ENCODE peak calls at places on chromosomes 7 and 10, in ten cellular contexts. Q, Z, E, G, D, B, W, T, H and X are unnamed samples.

GRCh38 chr10:28679941-28680752 is 2.8 kb downstream of the BAMBI start:
- DNase-seq in Q (peak; percentile 87), Z (no peak), E (no peak), G (no peak), D (no peak), B (no peak), W (no peak), T (no peak), H (no peak), X (no peak)

GRCh38 chr7:91082038-91082437 is 182.2 kb upstream of the FZD1 start:
- DNase-seq in Q (no peak), Z (no peak), E (no peak), G (no peak), D (peak; percentile 62), B (no peak), W (no peak), T (no peak), H (no peak), X (no peak)

GRCh38 chr7:29565186-29565540 is 1.5 kb downstream of the PRR15 start:
- DNase-seq in Q (no peak), Z (no peak), E (no peak), G (no peak), D (no peak), B (no peak), W (no peak), T (no peak), H (no peak), X (no peak)

GRCh38 chr10:70584366-70584765 is 18.2 kb downstream of the PRF1 start:
- DNase-seq in Q (no peak), Z (no peak), E (no peak), G (no peak), D (no peak), B (no peak), W (no peak), T (no peak), H (no peak), X (no peak)

GRCh38 chr10:120483006-120483405 is 26.0 kb downstream of the PLPP4 start:
- DNase-seq in Q (no peak), Z (no peak), E (no peak), G (no peak), D (no peak), B (peak; percentile 49), W (no peak), T (no peak), H (no peak), X (no peak)

GRCh38 chr10:62502995-62503613 is 128.9 kb downstream of the ZNF365 start:
- DNase-seq in Q (no peak), Z (no peak), E (no peak), G (no peak), D (no peak), B (no peak), W (no peak), T (no peak), H (peak; percentile 38), X (no peak)

GRCh38 chr7:52501696-52502095 is 533.7 kb upstream of the POM121L12 start:
- DNase-seq in Q (no peak), Z (no peak), E (no peak), G (no peak), D (no peak), B (no peak), W (no peak), T (no peak), H (no peak), X (no peak)

GRCh38 chr7:113918946-113919345 is at the start of gene PPP1R3A:
- DNase-seq in Q (no peak), Z (no peak), E (no peak), G (no peak), D (no peak), B (no peak), W (no peak), T (no peak), H (no peak), X (no peak)

GRCh38 chr10:3196971-3197353 is 24.4 kb upstream of the PITRM1 start:
- DNase-seq in Q (no peak), Z (no peak), E (no peak), G (no peak), D (no peak), B (peak; percentile 75), W (no peak), T (no peak), H (no peak), X (no peak)

GRCh38 chr7:30596721-30597120 is 2.0 kb downstream of the GARS1 start:
- DNase-seq in Q (no peak), Z (no peak), E (no peak), G (no peak), D (no peak), B (no peak), W (no peak), T (no peak), H (no peak), X (no peak)

GRCh38 chr7:94395141-94396041 is 696 bp downstream of the COL1A2 start:
- DNase-seq in Q (peak; percentile 30), Z (no peak), E (peak; percentile 12), G (peak; percentile 80), D (no peak), B (no peak), W (no peak), T (no peak), H (peak; percentile 70), X (no peak)

GRCh38 chr7:111113263-111114017 is 22.5 kb downstream of the LRRN3 start:
- DNase-seq in Q (no peak), Z (no peak), E (no peak), G (no peak), D (no peak), B (no peak), W (no peak), T (no peak), H (no peak), X (no peak)

GRCh38 chr7:5417106-5418071 is 6.2 kb downstream of the TNRC18 start:
- DNase-seq in Q (no peak), Z (no peak), E (no peak), G (peak; percentile 6), D (no peak), B (no peak), W (no peak), T (no peak), H (no peak), X (no peak)

GRCh38 chr10:88115968-88116367 is 252.5 kb downstream of the PTEN start:
- DNase-seq in Q (no peak), Z (no peak), E (no peak), G (no peak), D (peak; percentile 49), B (no peak), W (no peak), T (no peak), H (no peak), X (no peak)

GRCh38 chr10:88115406-88115805 is 252.0 kb downstream of the PTEN start:
- DNase-seq in Q (no peak), Z (no peak), E (no peak), G (no peak), D (no peak), B (no peak), W (no peak), T (no peak), H (no peak), X (no peak)

GRCh38 chr10:88117869-88118632 is 254.6 kb downstream of the PTEN start:
- DNase-seq in Q (no peak), Z (no peak), E (no peak), G (no peak), D (no peak), B (no peak), W (no peak), T (no peak), H (no peak), X (no peak)

GRCh38 chr10:88117227-88117626 is 253.8 kb downstream of the PTEN start:
- DNase-seq in Q (no peak), Z (peak; percentile 13), E (no peak), G (no peak), D (no peak), B (no peak), W (no peak), T (no peak), H (no peak), X (no peak)

GRCh38 chr10:88116491-88116890 is 253.1 kb downstream of the PTEN start:
- DNase-seq in Q (no peak), Z (no peak), E (no peak), G (no peak), D (peak; percentile 54), B (no peak), W (no peak), T (no peak), H (no peak), X (no peak)
- TF ChIP-seq CTCF in Q (no peak), Z (no peak), E (no peak), G (no peak), D (no peak), B (no peak), W (no peak), T (no peak), H (no peak), X (no peak)

GRCh38 chr7:100358027-100358856 is at the start of gene PILRB:
- DNase-seq in Q (no peak), Z (no peak), E (no peak), G (no peak), D (no peak), B (no peak), W (no peak), T (no peak), H (no peak), X (no peak)
- TF ChIP-seq CTCF in Q (no peak), Z (no peak), E (no peak), G (peak; percentile 24), D (no peak), B (no peak), W (no peak), T (no peak), H (no peak), X (no peak)

DNA sequence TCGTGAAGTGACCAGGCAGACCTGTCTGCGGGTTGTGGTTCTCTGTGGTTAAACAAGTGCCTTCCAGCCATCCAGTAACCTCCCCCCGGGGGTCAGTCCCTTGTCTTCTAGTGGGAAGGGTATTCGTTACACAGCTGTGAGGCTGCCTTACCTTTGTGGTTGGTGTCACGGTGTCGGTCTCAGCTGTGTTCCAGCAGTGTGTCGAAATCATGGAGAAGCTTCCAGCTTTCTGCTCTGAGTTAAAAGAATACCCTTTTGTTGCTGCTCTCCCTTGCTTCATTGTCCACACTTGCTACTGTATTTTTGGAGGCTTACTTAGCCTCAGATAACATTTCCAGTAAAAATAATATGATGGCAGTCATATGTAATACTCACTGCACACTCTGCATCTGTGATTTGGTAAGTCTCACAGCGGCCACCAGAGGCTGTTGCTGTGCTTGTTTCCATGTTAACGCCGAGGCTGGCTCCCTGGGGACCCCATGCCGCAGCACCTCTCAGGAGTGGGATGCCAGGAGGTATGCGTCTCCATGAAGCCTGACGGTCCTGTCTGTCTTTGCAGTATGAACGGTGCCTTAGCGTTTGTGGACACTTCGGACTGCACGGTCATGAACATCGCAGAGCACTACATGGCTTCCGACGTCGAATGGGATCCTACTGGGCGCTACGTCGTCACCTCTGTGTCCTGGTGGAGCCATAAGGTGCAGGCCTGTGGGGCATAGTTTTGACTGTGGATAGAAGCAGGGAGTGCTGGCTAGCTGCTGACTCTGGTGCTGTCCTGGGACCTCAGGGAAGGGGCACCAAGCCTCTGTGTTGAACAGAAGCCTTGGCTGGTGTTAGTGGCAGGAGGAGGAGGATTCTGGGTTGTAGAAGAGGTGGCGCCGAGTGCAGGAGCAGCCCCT is 20.5 kb downstream of the EIF3B start:
- DNase-seq in Q (no peak), Z (no peak), E (no peak), G (no peak), D (no peak), B (no peak), W (no peak), T (no peak), H (no peak), X (no peak)
- TF ChIP-seq CTCF in Q (no peak), Z (no peak), E (no peak), G (no peak), D (no peak), B (no peak), W (no peak), T (no peak), H (no peak), X (no peak)

GRCh38 chr10:6871128-6871527 is 291.1 kb upstream of the PRKCQ start:
- DNase-seq in Q (no peak), Z (no peak), E (no peak), G (no peak), D (no peak), B (no peak), W (no peak), T (no peak), H (no peak), X (no peak)
- TF ChIP-seq CTCF in Q (no peak), Z (no peak), E (no peak), G (no peak), D (no peak), B (no peak), W (no peak), T (no peak), H (no peak), X (no peak)